ENCODE peak calls at places on chromosomes 6 and 20, in six cellular contexts. One of them, this sample, is unnamed.

GRCh38 chr6:165662041-165662491 is 975 bp downstream of the PDE10A start:
- DNase-seq in mesendoderm: peak
- DNase-seq in mammary epithelial cell: no peak
- DNase-seq in CD4-positive, alpha-beta T cell: no peak
- DNase-seq in heart left ventricle: peak
- DNase-seq in pancreas: no peak
- DNase-seq in this sample: peak

GRCh38 chr6:7138921-7139358 is 31.2 kb downstream of the RREB1 start:
- DNase-seq in mesendoderm: peak
- DNase-seq in mammary epithelial cell: peak
- DNase-seq in CD4-positive, alpha-beta T cell: peak
- DNase-seq in heart left ventricle: no peak
- DNase-seq in pancreas: peak
- DNase-seq in this sample: no peak

GRCh38 chr20:10501377-10501776 is 66.3 kb downstream of the SLX4IP start:
- DNase-seq in mesendoderm: no peak
- DNase-seq in mammary epithelial cell: peak
- DNase-seq in CD4-positive, alpha-beta T cell: no peak
- DNase-seq in heart left ventricle: no peak
- DNase-seq in pancreas: no peak
- DNase-seq in this sample: no peak

GRCh38 chr6:46184114-46184513 is 13.3 kb upstream of the ENPP5 start:
- DNase-seq in mesendoderm: peak
- DNase-seq in mammary epithelial cell: peak
- DNase-seq in CD4-positive, alpha-beta T cell: no peak
- DNase-seq in heart left ventricle: no peak
- DNase-seq in pancreas: no peak
- DNase-seq in this sample: no peak

GRCh38 chr20:61170521-61170920 is 81.5 kb upstream of the CDH4 start:
- DNase-seq in mesendoderm: peak
- DNase-seq in mammary epithelial cell: no peak
- DNase-seq in CD4-positive, alpha-beta T cell: no peak
- DNase-seq in heart left ventricle: no peak
- DNase-seq in pancreas: no peak
- DNase-seq in this sample: no peak

GRCh38 chr6:113833537-113833936 is 23.6 kb upstream of the MARCKS start:
- DNase-seq in mesendoderm: no peak
- DNase-seq in mammary epithelial cell: peak
- DNase-seq in CD4-positive, alpha-beta T cell: no peak
- DNase-seq in heart left ventricle: no peak
- DNase-seq in pancreas: no peak
- DNase-seq in this sample: no peak

GRCh38 chr6:170229396-170229795 is 61.5 kb downstream of the DLL1 start:
- DNase-seq in mesendoderm: no peak
- DNase-seq in mammary epithelial cell: no peak
- DNase-seq in CD4-positive, alpha-beta T cell: no peak
- DNase-seq in heart left ventricle: no peak
- DNase-seq in pancreas: peak
- DNase-seq in this sample: no peak

GRCh38 chr20:43840382-43841070 is 74.1 kb upstream of the TOX2 start:
- DNase-seq in mesendoderm: peak
- DNase-seq in mammary epithelial cell: no peak
- DNase-seq in CD4-positive, alpha-beta T cell: peak
- DNase-seq in heart left ventricle: no peak
- DNase-seq in pancreas: no peak
- DNase-seq in this sample: no peak

GRCh38 chr20:58075980-58076749 is 152.3 kb downstream of the ANKRD60 start:
- DNase-seq in mesendoderm: no peak
- DNase-seq in mammary epithelial cell: no peak
- DNase-seq in CD4-positive, alpha-beta T cell: no peak
- DNase-seq in heart left ventricle: no peak
- DNase-seq in pancreas: no peak
- DNase-seq in this sample: no peak

GRCh38 chr6:29071831-29072723 is 15.0 kb downstream of the OR2B3 start:
- DNase-seq in mesendoderm: peak
- DNase-seq in mammary epithelial cell: peak
- DNase-seq in CD4-positive, alpha-beta T cell: no peak
- DNase-seq in heart left ventricle: no peak
- DNase-seq in pancreas: no peak
- DNase-seq in this sample: no peak

GRCh38 chr6:75207211-75207984 is 1.5 kb upstream of the COL12A1 start:
- DNase-seq in mesendoderm: peak
- DNase-seq in mammary epithelial cell: no peak
- DNase-seq in CD4-positive, alpha-beta T cell: no peak
- DNase-seq in heart left ventricle: peak
- DNase-seq in pancreas: no peak
- DNase-seq in this sample: peak

GRCh38 chr6:94751641-94752329 is 825.5 kb upstream of the MANEA start:
- DNase-seq in mesendoderm: peak
- DNase-seq in mammary epithelial cell: peak
- DNase-seq in CD4-positive, alpha-beta T cell: no peak
- DNase-seq in heart left ventricle: no peak
- DNase-seq in pancreas: no peak
- DNase-seq in this sample: no peak

GRCh38 chr6:163321717-163322116 is 92.8 kb upstream of the QKI start:
- DNase-seq in mesendoderm: no peak
- DNase-seq in mammary epithelial cell: no peak
- DNase-seq in CD4-positive, alpha-beta T cell: no peak
- DNase-seq in heart left ventricle: no peak
- DNase-seq in pancreas: no peak
- DNase-seq in this sample: no peak

GRCh38 chr6:32689531-32690505 is 23.4 kb upstream of the HLA-DQB1 start:
- DNase-seq in mesendoderm: no peak
- DNase-seq in mammary epithelial cell: no peak
- DNase-seq in CD4-positive, alpha-beta T cell: no peak
- DNase-seq in heart left ventricle: no peak
- DNase-seq in pancreas: no peak
- DNase-seq in this sample: no peak

GRCh38 chr20:32965581-32966373 is 38.5 kb downstream of the SUN5 start:
- DNase-seq in mesendoderm: no peak
- DNase-seq in mammary epithelial cell: no peak
- DNase-seq in CD4-positive, alpha-beta T cell: no peak
- DNase-seq in heart left ventricle: no peak
- DNase-seq in pancreas: no peak
- DNase-seq in this sample: no peak

GRCh38 chr6:17816921-17817611 is 110.3 kb upstream of the NUP153 start:
- DNase-seq in mesendoderm: peak
- DNase-seq in mammary epithelial cell: no peak
- DNase-seq in CD4-positive, alpha-beta T cell: no peak
- DNase-seq in heart left ventricle: no peak
- DNase-seq in pancreas: no peak
- DNase-seq in this sample: no peak

GRCh38 chr6:158344534-158344933 is 32.3 kb downstream of the TULP4 start:
- DNase-seq in mesendoderm: no peak
- DNase-seq in mammary epithelial cell: no peak
- DNase-seq in CD4-positive, alpha-beta T cell: no peak
- DNase-seq in heart left ventricle: no peak
- DNase-seq in pancreas: no peak
- DNase-seq in this sample: no peak

GRCh38 chr20:59783020-59784010 is 150.1 kb downstream of the SYCP2 start:
- DNase-seq in mesendoderm: peak
- DNase-seq in mammary epithelial cell: peak
- DNase-seq in CD4-positive, alpha-beta T cell: no peak
- DNase-seq in heart left ventricle: peak
- DNase-seq in pancreas: no peak
- DNase-seq in this sample: peak

GRCh38 chr6:7152467-7152866 is 44.7 kb downstream of the RREB1 start:
- DNase-seq in mesendoderm: peak
- DNase-seq in mammary epithelial cell: no peak
- DNase-seq in CD4-positive, alpha-beta T cell: no peak
- DNase-seq in heart left ventricle: no peak
- DNase-seq in pancreas: no peak
- DNase-seq in this sample: no peak

GRCh38 chr6:45327956-45328522 is at the start of gene RUNX2:
- DNase-seq in mesendoderm: peak
- DNase-seq in mammary epithelial cell: peak
- DNase-seq in CD4-positive, alpha-beta T cell: no peak
- DNase-seq in heart left ventricle: no peak
- DNase-seq in pancreas: no peak
- DNase-seq in this sample: no peak

GRCh38 chr6:20438462-20439070 is 36.9 kb downstream of the E2F3 start:
- DNase-seq in mesendoderm: no peak
- DNase-seq in mammary epithelial cell: no peak
- DNase-seq in CD4-positive, alpha-beta T cell: no peak
- DNase-seq in heart left ventricle: no peak
- DNase-seq in pancreas: no peak
- DNase-seq in this sample: no peak

GRCh38 chr20:51428451-51429143 is 113.9 kb downstream of the NFATC2 start:
- DNase-seq in mesendoderm: peak
- DNase-seq in mammary epithelial cell: no peak
- DNase-seq in CD4-positive, alpha-beta T cell: no peak
- DNase-seq in heart left ventricle: peak
- DNase-seq in pancreas: peak
- DNase-seq in this sample: peak

GRCh38 chr20:31831771-31832306 is 12.7 kb downstream of the MYLK2 start:
- DNase-seq in mesendoderm: no peak
- DNase-seq in mammary epithelial cell: no peak
- DNase-seq in CD4-positive, alpha-beta T cell: no peak
- DNase-seq in heart left ventricle: no peak
- DNase-seq in pancreas: no peak
- DNase-seq in this sample: no peak

GRCh38 chr6:35596448-35597442 is 84.0 kb upstream of the TULP1 start:
- DNase-seq in mesendoderm: no peak
- DNase-seq in mammary epithelial cell: peak
- DNase-seq in CD4-positive, alpha-beta T cell: no peak
- DNase-seq in heart left ventricle: no peak
- DNase-seq in pancreas: no peak
- DNase-seq in this sample: no peak

GRCh38 chr6:14804001-14804401 is 441.9 kb upstream of the JARID2 start:
- DNase-seq in mesendoderm: no peak
- DNase-seq in mammary epithelial cell: peak
- DNase-seq in CD4-positive, alpha-beta T cell: no peak
- DNase-seq in heart left ventricle: no peak
- DNase-seq in pancreas: no peak
- DNase-seq in this sample: no peak

GRCh38 chr6:43496370-43497128 is 13.6 kb downstream of the LRRC73 start:
- DNase-seq in mesendoderm: peak
- DNase-seq in mammary epithelial cell: peak
- DNase-seq in CD4-positive, alpha-beta T cell: no peak
- DNase-seq in heart left ventricle: no peak
- DNase-seq in pancreas: no peak
- DNase-seq in this sample: no peak

GRCh38 chr20:62202083-62202395 is 18.0 kb downstream of the HRH3 start:
- DNase-seq in mesendoderm: no peak
- DNase-seq in mammary epithelial cell: no peak
- DNase-seq in CD4-positive, alpha-beta T cell: no peak
- DNase-seq in heart left ventricle: no peak
- DNase-seq in pancreas: no peak
- DNase-seq in this sample: peak

DNA sequence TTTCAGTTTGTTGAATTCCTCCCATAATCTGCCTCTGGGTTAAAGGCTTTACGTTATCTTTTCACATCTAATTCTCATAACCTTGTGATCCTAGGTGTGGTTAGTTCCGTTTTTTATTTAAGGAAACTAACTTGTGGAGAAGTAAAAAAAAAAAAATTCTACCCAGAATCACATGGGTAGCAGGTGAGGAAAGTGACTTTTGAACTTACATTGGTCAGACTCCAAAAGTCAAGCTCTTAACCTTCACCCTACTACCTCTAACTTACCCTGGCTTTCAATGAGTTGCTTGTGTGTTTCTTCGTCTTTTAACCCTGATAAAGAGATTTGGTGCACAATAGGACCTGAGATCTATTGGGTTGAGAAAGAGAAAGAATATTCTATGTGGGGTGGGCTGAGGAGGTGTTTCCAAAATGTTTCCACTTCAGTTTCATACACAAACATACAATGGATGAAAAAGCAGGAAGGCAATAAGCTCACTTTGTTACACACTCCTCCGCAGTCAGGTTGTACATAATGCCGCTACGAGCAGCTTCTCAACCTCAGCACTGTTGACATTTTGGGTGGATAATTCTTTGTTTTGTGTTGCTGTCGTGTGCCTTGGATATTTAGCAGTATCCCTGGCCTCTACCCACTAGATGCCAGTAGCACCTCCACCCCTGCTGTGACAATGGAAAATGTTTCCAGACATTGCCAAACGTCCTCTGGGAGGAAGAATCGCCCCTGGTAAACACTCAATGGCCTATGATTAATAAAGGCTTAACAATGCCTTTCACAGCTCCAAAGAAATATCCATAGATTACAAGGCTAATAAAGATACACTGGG is 193.0 kb upstream of the ZNF217 start:
- DNase-seq in mesendoderm: peak
- DNase-seq in mammary epithelial cell: no peak
- DNase-seq in CD4-positive, alpha-beta T cell: no peak
- DNase-seq in heart left ventricle: no peak
- DNase-seq in pancreas: peak
- DNase-seq in this sample: no peak
- H3K27ac ChIP-seq in mesendoderm: no peak
- H3K27ac ChIP-seq in mammary epithelial cell: peak
- H3K27ac ChIP-seq in CD4-positive, alpha-beta T cell: no peak
- H3K27ac ChIP-seq in heart left ventricle: no peak
- H3K27ac ChIP-seq in pancreas: peak
- H3K27ac ChIP-seq in this sample: no peak

DNA sequence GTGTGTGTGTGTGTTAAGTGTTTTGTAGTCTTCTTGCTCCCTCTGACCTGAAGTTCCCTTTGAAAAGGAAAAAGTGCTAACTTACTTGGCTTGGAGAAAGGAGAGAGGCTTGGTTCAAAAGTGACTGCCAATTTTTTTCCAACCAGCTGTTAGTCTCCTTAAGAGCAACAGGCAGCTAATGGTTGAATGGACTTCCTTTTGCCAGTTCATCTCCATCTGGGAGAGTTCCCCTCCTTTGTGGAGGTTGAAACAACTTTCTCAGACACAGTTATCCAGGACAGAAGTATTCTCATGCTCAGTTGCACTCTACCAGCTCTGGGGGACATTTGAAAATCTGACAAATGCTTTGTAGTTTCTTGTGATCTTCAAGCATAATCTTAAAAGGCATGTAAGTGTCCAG is 4.5 kb downstream of the RIPOR2 start:
- DNase-seq in mesendoderm: no peak
- DNase-seq in mammary epithelial cell: no peak
- DNase-seq in CD4-positive, alpha-beta T cell: no peak
- DNase-seq in heart left ventricle: no peak
- DNase-seq in pancreas: no peak
- DNase-seq in this sample: no peak
- H3K27ac ChIP-seq in mesendoderm: no peak
- H3K27ac ChIP-seq in mammary epithelial cell: no peak
- H3K27ac ChIP-seq in CD4-positive, alpha-beta T cell: peak
- H3K27ac ChIP-seq in heart left ventricle: no peak
- H3K27ac ChIP-seq in pancreas: no peak
- H3K27ac ChIP-seq in this sample: no peak

DNA sequence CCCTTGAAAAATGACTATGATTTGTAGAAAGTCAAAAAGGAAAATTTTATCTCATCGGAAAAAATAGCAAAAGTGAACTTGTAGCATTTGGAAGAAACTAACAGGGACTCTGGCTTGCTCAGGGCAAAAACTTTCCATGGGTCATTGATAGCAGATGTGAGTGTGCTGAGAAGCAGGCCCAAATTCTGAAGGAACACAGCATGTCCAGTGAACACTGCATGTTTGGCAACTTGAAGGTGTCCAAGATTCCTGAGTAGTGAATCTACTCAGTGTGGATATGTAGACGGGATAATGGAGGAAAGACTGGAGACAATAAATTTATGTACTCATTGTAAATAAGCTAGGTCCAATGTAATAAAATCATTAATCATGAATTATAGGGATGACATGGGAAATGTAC is 8.2 kb downstream of the SLC17A2 start:
- DNase-seq in mesendoderm: no peak
- DNase-seq in mammary epithelial cell: no peak
- DNase-seq in CD4-positive, alpha-beta T cell: no peak
- DNase-seq in heart left ventricle: no peak
- DNase-seq in pancreas: no peak
- DNase-seq in this sample: no peak
- H3K27ac ChIP-seq in mesendoderm: no peak
- H3K27ac ChIP-seq in mammary epithelial cell: no peak
- H3K27ac ChIP-seq in CD4-positive, alpha-beta T cell: no peak
- H3K27ac ChIP-seq in heart left ventricle: no peak
- H3K27ac ChIP-seq in pancreas: no peak
- H3K27ac ChIP-seq in this sample: no peak

GRCh38 chr6:142870787-142871371 is 74.1 kb downstream of the HIVEP2 start:
- DNase-seq in mesendoderm: no peak
- DNase-seq in mammary epithelial cell: no peak
- DNase-seq in CD4-positive, alpha-beta T cell: no peak
- DNase-seq in heart left ventricle: no peak
- DNase-seq in pancreas: no peak
- DNase-seq in this sample: no peak
- H3K27ac ChIP-seq in mesendoderm: no peak
- H3K27ac ChIP-seq in mammary epithelial cell: peak
- H3K27ac ChIP-seq in CD4-positive, alpha-beta T cell: no peak
- H3K27ac ChIP-seq in heart left ventricle: no peak
- H3K27ac ChIP-seq in pancreas: no peak
- H3K27ac ChIP-seq in this sample: no peak